ENCODE peak calls at places on chromosomes 1 and 21, in six cellular contexts. B is GM23248, M is cardiac muscle cell, T is spleen, K is Peyer's patch, Q is PC-3. H is an unnamed sample.
A peak's percentile ranks its signal among the peaks of the same experiment; 100 is the strongest.

GRCh38 chr1:17403081-17403480 is 31.1 kb downstream of the PADI6 start:
- DNase-seq in K (no peak), Q (peak; percentile 72), T (no peak), B (peak; percentile 12), M (no peak), H (no peak)

GRCh38 chr1:193019442-193020026 is 39.6 kb downstream of the UCHL5 start:
- DNase-seq in M (peak; percentile 66), B (peak; percentile 65), K (no peak), Q (peak; percentile 75), T (no peak), H (no peak)

GRCh38 chr1:227170361-227171166 is 147.7 kb downstream of the CDC42BPA start:
- DNase-seq in M (no peak), K (no peak), T (no peak), B (peak; percentile 75), Q (no peak), H (no peak)

GRCh38 chr1:43834280-43835140 is 99.1 kb upstream of the ARTN start:
- DNase-seq in B (peak; percentile 89), K (no peak), M (no peak), Q (peak; percentile 86), T (no peak), H (peak; percentile 97)

GRCh38 chr1:31410871-31411270 is 2.1 kb upstream of the SERINC2 start:
- DNase-seq in T (no peak), M (no peak), B (peak; percentile 69), K (no peak), Q (no peak), H (no peak)

GRCh38 chr1:178867670-178868069 is 3.2 kb downstream of the ANGPTL1 start:
- DNase-seq in B (peak; percentile 52), K (no peak), T (no peak), M (no peak), Q (no peak), H (no peak)

GRCh38 chr1:24556414-24556795 is 518 bp downstream of the NCMAP start:
- DNase-seq in T (peak; percentile 58), K (no peak), B (no peak), M (no peak), Q (no peak), H (no peak)

GRCh38 chr1:235831148-235831547 is 35.6 kb downstream of the LYST start:
- DNase-seq in T (no peak), Q (peak; percentile 17), B (peak; percentile 68), K (no peak), M (no peak), H (no peak)

GRCh38 chr1:153963030-153963849 is at the start of gene SLC39A1:
- DNase-seq in Q (peak; percentile 100), B (peak; percentile 98), T (peak; percentile 98), K (peak; percentile 100), M (peak; percentile 99), H (peak; percentile 99)

GRCh38 chr1:182630586-182630985 is 26.4 kb upstream of the RGS16 start:
- DNase-seq in K (no peak), B (no peak), T (no peak), Q (no peak), M (no peak), H (peak; percentile 75)

GRCh38 chr1:230365723-230366307 is 60.3 kb downstream of the PGBD5 start:
- DNase-seq in T (no peak), M (no peak), K (no peak), Q (no peak), B (no peak), H (no peak)

GRCh38 chr1:160615660-160616059 is 31.2 kb downstream of the SLAMF1 start:
- DNase-seq in T (no peak), K (no peak), M (no peak), Q (no peak), B (no peak), H (no peak)

GRCh38 chr1:32895325-32896215 is 5.6 kb downstream of the TMEM54 start:
- DNase-seq in Q (no peak), K (no peak), M (no peak), B (no peak), T (peak; percentile 61), H (no peak)

GRCh38 chr1:52602328-52603300 is at the start of gene GPX7:
- DNase-seq in T (peak; percentile 91), B (peak; percentile 68), K (peak; percentile 53), M (peak; percentile 44), Q (no peak), H (peak; percentile 34)

GRCh38 chr1:204317170-204317569 is 42.6 kb downstream of the PLEKHA6 start:
- DNase-seq in M (no peak), Q (no peak), T (no peak), B (no peak), K (no peak), H (no peak)

GRCh38 chr1:167344605-167345385 is 124.1 kb downstream of the POU2F1 start:
- DNase-seq in K (no peak), M (no peak), Q (no peak), B (no peak), T (no peak), H (peak; percentile 9)

GRCh38 chr1:67208217-67208616 is 42.0 kb downstream of the IL23R start:
- DNase-seq in Q (no peak), T (no peak), B (no peak), K (no peak), M (no peak), H (no peak)

GRCh38 chr21:32476661-32477423 is 64.3 kb downstream of the EVA1C start:
- DNase-seq in B (no peak), Q (no peak), K (no peak), M (no peak), T (peak; percentile 47), H (no peak)

GRCh38 chr1:87826639-87827345 is 498.1 kb downstream of the LMO4 start:
- DNase-seq in K (peak; percentile 62), T (no peak), M (no peak), Q (no peak), B (peak; percentile 66), H (no peak)

GRCh38 chr21:44803651-44804050 is 2.0 kb upstream of the UBE2G2 start:
- DNase-seq in K (no peak), T (no peak), B (no peak), Q (no peak), M (peak; percentile 64), H (no peak)

GRCh38 chr21:20215959-20216358 is 782.2 kb upstream of the NCAM2 start:
- DNase-seq in K (no peak), Q (no peak), B (no peak), M (no peak), T (no peak), H (no peak)

GRCh38 chr1:147579532-147580199 is 38.4 kb downstream of the BCL9 start:
- DNase-seq in T (no peak), K (no peak), Q (no peak), M (no peak), B (peak; percentile 56), H (no peak)

DNA sequence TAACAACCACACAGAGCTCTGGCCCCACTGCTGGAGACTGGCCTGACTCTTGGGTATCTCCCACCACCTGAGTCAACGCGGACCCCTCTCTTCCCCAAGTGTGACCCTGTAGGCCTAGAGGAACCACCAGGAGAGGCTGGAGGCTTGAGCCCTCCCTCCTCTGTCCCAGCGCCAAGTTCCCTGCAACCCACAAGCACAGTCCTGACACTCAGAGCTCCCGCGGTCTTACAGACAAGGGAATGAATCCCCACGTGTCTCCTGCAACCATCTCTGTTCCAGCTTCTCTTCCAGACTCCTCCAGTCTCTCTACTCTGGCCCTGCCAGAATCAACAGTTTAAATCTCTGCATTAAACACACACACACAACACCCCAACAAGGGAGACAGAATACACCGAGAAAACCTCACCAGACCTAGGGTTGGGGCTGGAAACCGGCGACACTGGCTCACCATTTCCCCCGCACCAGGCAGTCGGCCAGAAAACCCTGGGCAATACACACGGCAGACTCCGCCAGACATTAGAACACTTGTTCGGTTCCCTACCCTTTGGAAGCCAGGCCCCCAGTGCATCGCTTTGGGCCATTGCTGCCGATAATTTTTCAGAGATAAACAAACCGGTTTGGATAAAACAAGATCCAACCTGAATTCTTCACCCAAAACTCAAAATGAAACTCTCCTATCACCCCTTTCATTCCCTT is 21.7 kb downstream of the CASZ1 start:
- DNase-seq in K (no peak), Q (no peak), M (no peak), B (no peak), T (peak; percentile 45), H (no peak)
- H3K27ac ChIP-seq in K (no peak overlapping the region), Q (no peak overlapping the region), M (peak overlapping the region; percentile 39), B (no peak overlapping the region), T (no peak overlapping the region), H (no peak overlapping the region)

DNA sequence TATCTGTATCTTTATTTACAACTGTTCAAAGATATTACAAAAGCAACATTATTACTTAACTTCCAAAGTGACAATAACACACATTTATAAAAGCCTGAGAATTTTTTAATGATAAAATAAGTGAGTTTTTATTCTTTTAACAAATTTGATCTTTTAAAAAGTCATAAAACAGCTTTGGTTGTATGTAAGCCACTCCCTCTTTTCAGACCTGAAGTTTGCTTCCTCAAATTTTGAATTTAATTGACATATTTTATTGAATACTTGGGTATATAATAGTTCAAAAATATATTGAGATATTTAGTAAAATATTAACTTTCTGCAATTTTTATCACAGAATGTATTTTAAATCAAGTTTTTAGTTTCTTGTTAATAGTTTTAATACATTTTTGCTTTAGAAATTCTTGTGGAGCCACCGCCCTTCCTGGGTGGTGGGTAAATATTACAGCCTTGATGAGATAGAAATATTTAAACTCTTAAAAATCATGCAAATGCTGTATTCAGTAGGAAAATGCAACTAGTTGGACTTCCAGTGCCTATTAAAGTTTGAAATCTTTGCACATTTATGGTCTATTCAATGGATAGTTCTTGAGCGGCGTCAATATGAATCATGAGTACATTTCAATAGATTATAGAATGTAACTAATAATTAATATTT is 868 bp downstream of the PTPRC start:
- DNase-seq in K (no peak), B (no peak), Q (no peak), M (no peak), T (no peak), H (no peak)
- H3K4me1 ChIP-seq in K (peaks cover 3% of the 10 kb centered on the region), B (peaks cover 8% of the 10 kb centered on the region), Q (peaks cover 13% of the 10 kb centered on the region), M (no peaks in the 10 kb centered on the region), T (peaks cover 54% of the 10 kb centered on the region), H (no peaks in the 10 kb centered on the region)

DNA sequence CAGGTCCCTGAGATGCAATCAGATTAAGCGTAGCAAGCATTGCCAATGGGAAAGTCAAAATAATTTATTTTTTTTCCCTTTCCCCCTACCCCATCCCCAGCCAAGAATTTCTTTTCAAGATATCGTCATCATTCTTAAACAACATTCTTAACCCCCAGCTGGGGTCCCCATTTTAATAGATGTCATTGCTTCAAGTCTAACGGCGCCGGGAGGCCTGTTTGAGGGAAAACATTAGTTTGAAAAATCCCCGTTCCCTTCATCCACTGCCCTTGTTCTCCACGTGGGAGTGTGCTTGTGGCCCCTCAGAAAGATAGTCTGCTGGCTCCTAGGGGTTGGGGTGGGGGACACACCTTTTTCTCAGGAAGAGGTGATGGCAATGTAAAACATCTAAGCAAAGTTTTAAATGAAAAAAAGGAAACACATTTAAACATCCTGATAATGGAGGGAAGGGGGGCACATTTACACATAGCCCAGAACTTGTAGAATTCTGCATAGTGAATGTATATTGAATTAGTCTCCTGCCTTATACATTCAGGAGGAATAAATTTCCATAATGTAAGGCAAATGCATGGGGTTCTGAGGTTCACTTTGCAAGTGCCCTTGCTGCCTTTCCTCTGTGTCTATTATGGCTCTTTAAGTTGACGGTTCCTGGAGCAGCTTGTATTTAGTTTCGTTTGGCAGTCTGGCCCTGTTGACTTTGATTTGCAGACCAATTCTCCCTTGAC is 6.8 kb downstream of the TRNP1 start:
- DNase-seq in Q (no peak), K (no peak), B (no peak), M (no peak), T (no peak), H (no peak)
- H3K36me3 ChIP-seq in Q (peaks cover 10% of the 10 kb centered on the region), K (no peaks in the 10 kb centered on the region), B (peaks cover 15% of the 10 kb centered on the region), M (no peaks in the 10 kb centered on the region), T (no peaks in the 10 kb centered on the region), H (peaks cover 16% of the 10 kb centered on the region)

DNA sequence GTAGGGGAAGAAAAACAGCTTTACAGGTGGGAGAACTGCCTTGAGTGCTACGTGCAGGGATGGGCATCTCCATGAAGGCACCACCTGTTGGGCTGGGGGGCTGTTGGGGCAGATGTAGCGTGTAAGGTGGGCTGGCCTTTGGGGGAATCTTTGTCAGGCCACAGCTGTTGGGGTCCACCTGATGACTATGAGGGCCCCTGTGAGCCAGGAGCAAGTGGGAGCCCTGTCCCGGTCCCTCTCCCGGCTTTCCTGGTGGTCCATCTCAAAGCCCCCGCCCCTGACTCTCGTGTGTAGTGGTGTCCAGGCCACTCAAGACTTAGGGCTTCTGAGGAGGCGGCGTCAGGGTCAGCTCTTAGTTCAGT is 13.5 kb downstream of the SLC37A1 start:
- DNase-seq in K (no peak), Q (no peak), B (no peak), T (no peak), M (no peak), H (no peak)
- H3K27ac ChIP-seq in K (peak overlapping the region; percentile 80), Q (no peak overlapping the region), B (no peak overlapping the region), T (peak overlapping the region; percentile 78), M (no peak overlapping the region), H (no peak overlapping the region)